ENCODE peak calls at places on chromosomes 1 and 21, in four cellular contexts. K is K562, R is HCT116, W is HepG2. A is an unnamed sample.

GRCh38 chr1:92820551-92820950 is 11.3 kb upstream of the RPL5 start:
- DNase-seq in K (no peak), R (no peak), W (no peak), A (no peak)

GRCh38 chr1:222095606-222096475 is 354.0 kb upstream of the DUSP10 start:
- DNase-seq in K (peak; percentile 64), R (peak; percentile 31), W (peak; percentile 7), A (peak; percentile 32)

GRCh38 chr21:17128132-17128531 is 384.7 kb upstream of the CXADR start:
- DNase-seq in K (no peak), R (no peak), W (no peak), A (no peak)

GRCh38 chr1:155324717-155325595 is 4.3 kb downstream of the RUSC1 start:
- DNase-seq in K (peak; percentile 72), R (peak; percentile 44), W (peak; percentile 45), A (no peak)

GRCh38 chr1:65174585-65174984 is 26.6 kb downstream of the AK4 start:
- DNase-seq in K (no peak), R (peak; percentile 70), W (no peak), A (no peak)

GRCh38 chr1:12052997-12053686 is 10.0 kb upstream of the TNFRSF8 start:
- DNase-seq in K (no peak), R (no peak), W (no peak), A (no peak)

GRCh38 chr1:17856496-17857108 is 101.5 kb downstream of the ACTL8 start:
- DNase-seq in K (no peak), R (no peak), W (no peak), A (no peak)

GRCh38 chr1:174074757-174075156 is 52.6 kb upstream of the RC3H1 start:
- DNase-seq in K (no peak), R (no peak), W (no peak), A (no peak)

GRCh38 chr1:157878059-157878458 is 36.5 kb upstream of the CD5L start:
- DNase-seq in K (peak; percentile 11), R (peak; percentile 46), W (peak; percentile 45), A (peak; percentile 18)

GRCh38 chr1:197222025-197222685 is 45.9 kb upstream of the CRB1 start:
- DNase-seq in K (no peak), R (no peak), W (no peak), A (no peak)

GRCh38 chr1:92994105-92994712 is 32.9 kb upstream of the DIPK1A start:
- DNase-seq in K (peak; percentile 70), R (peak; percentile 75), W (peak; percentile 82), A (peak; percentile 24)

GRCh38 chr21:42022906-42023305 is 12.7 kb upstream of the ZBTB21 start:
- DNase-seq in K (no peak), R (no peak), W (no peak), A (no peak)

GRCh38 chr1:158002022-158002629 is 8.7 kb downstream of the KIRREL1 start:
- DNase-seq in K (no peak), R (no peak), W (no peak), A (no peak)

GRCh38 chr1:31663622-31664452 is 19.2 kb upstream of the PEF1 start:
- DNase-seq in K (peak; percentile 86), R (peak; percentile 13), W (peak; percentile 28), A (peak; percentile 45)

GRCh38 chr1:12153181-12153785 is 13.5 kb upstream of the TNFRSF1B start:
- DNase-seq in K (no peak), R (no peak), W (no peak), A (no peak)

GRCh38 chr1:22043175-22043769 is 9.2 kb upstream of the CDC42 start:
- DNase-seq in K (no peak), R (no peak), W (no peak), A (no peak)

GRCh38 chr1:55329826-55330432 is 114.8 kb upstream of the USP24 start:
- DNase-seq in K (no peak), R (no peak), W (no peak), A (no peak)

GRCh38 chr1:36486436-36487335 is 4.0 kb upstream of the CSF3R start:
- DNase-seq in K (no peak), R (no peak), W (peak; percentile 98), A (no peak)

GRCh38 chr1:29033829-29034466 is 89.8 kb downstream of the TMEM200B start:
- DNase-seq in K (peak; percentile 52), R (peak; percentile 24), W (peak; percentile 50), A (peak; percentile 30)

GRCh38 chr1:14849038-14849437 is 250.6 kb downstream of the KAZN start:
- DNase-seq in K (no peak), R (no peak), W (no peak), A (no peak)

GRCh38 chr1:119372493-119373086 is 4.0 kb downstream of the HAO2 start:
- DNase-seq in K (peak; percentile 47), R (peak; percentile 49), W (peak; percentile 70), A (no peak)
- TF ChIP-seq CTCF in K (peak; percentile 39), R (peak; percentile 10), W (peak; percentile 72), A (peak; percentile 34)

GRCh38 chr21:44497641-44498243 is 42.3 kb downstream of the KRTAP10-1 start:
- DNase-seq in K (no peak), R (no peak), W (no peak), A (no peak)
- TF ChIP-seq SIN3A in K (no peak), R (no peak), W (no peak), A (no peak)

DNA sequence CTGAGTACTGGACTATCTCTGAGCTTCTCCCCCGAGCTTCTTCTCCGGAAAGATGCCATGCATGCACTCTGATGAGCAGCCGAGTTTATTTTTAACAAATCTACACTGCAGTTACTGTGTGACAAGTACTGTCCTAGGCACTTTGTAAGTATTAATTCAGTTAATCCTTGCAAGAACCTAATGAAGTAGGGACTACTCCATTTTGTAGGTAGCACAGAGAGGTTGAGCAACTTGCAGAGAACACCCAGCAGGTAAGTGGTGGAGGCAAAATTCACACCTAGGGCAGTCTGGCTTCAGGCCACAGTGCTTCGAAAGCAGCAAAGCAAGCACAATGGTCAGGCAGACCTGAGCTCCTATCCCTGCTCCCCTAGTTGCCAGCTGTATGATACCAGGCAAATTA is 3.8 kb upstream of the TAL1 start:
- DNase-seq in K (no peak), R (no peak), W (no peak), A (no peak)
- TF ChIP-seq POLR2AphosphoS5 in K (no peak), R (no peak), W (no peak), A (no peak)

GRCh38 chr21:23694396-23694795 is 1912.9 kb downstream of the MRPL39 start:
- DNase-seq in K (no peak), R (no peak), W (no peak), A (no peak)
- TF ChIP-seq CTCF in K (no peak), R (no peak), W (no peak), A (no peak)

DNA sequence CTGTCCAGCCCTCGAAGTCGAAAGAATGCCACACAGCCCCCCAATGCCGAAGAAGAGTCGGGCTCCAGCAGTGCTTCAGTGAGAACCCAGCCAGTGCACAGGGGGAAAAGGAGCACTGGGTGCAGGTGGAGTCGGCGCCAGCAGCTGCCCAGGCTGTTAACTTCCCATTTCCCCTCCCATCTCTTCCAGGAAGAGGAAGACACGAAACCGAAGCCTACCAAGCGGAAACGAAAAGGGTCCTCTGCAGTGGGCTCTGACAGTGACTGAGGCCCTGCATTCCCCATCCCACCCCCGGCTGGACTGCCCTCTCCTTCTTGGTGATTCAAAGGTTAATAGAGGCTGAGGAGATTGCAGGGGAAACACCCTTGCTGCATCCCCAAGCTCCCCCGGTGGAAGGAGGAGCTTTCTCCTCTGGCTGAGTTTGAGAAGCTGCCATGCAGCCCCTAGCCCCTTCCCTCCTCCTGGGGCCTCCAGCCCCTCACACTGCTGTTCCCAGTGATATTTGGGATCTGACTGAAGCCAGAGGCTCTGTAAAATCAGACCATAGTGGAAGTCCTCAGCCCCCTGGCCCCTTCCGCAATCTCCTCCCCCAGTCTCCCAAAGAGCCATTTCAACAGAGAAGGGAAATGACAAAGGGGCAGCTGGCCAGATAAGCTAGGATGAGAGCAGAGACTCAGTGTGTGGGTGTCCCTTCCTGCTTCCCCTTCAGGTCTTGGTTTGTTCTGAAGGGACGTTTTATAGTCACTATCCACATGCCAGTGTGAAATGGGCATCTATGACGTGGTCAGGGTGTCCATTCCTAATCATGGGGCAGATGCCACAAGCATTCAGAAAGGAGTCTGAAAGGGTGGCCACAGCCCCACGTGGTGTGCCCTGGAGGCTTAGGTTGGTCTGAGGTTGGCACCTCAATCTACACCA is 1.9 kb upstream of the SLC27A3 start:
- DNase-seq in K (no peak), R (no peak), W (no peak), A (no peak)
- TF ChIP-seq SIN3A in K (no peak), R (no peak), W (no peak), A (no peak)

DNA sequence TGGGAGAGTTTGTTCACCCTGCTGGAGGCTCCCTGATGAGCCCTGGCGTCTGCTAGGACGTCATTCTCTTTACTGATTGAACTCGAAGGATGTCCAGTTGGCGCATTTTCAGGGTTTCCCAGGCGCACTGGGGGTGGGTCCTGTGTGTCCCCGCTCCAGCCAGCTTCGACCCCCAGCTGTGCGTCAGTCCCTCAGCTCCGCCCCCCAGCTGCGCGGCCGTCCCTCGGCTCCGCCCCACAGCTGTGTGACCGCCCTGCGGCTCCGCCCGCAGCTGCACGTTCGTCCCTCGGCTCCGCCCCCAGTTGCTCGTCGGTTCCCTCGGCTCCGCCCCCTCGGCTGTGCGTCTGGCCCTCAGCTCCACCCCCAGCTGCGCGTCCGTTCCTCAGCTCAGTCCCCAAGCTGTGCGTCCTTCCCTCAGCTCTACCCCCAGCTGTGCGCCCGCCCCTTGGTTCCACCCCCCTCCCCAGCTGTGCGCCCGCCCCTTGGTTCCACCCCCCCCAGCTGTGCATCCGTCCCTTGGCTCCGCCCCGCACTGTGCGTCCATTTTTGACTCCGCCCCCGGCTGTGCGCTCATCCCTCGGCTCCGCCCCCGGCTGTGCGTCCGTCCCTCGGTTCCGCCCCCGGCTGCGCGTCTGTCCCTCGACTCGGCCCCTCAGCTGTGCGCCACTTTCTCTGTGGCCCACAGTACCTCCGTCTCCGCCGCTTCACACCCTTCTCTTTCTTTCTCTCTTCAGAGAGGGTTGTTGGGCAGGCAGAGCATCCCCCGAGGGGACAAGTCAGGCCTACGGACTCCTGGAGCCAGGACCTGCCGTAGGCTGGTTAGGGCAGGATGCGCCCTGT is 61.3 kb downstream of the FAAP20 start:
- DNase-seq in K (peak; percentile 98), R (peak; percentile 93), W (no peak), A (peak; percentile 89)
- TF ChIP-seq POLR2AphosphoS5 in K (no peak), R (no peak), W (no peak), A (no peak)

GRCh38 chr1:82059931-82060330 is 259.2 kb downstream of the ADGRL2 start:
- DNase-seq in K (no peak), R (no peak), W (no peak), A (no peak)
- TF ChIP-seq CTCF in K (no peak), R (no peak), W (no peak), A (no peak)

GRCh38 chr1:183989078-183989577 is 48.4 kb downstream of the COLGALT2 start:
- DNase-seq in K (peak; percentile 80), R (no peak), W (no peak), A (no peak)
- TF ChIP-seq SIN3A in K (no peak), R (no peak), W (no peak), A (no peak)

GRCh38 chr1:9539829-9540550 is 725 bp downstream of the SLC25A33 start:
- DNase-seq in K (peak; percentile 79), R (no peak), W (no peak), A (no peak)
- TF ChIP-seq POLR2AphosphoS5 in K (peak; percentile 34), R (no peak), W (no peak), A (no peak)

GRCh38 chr1:231206856-231207255 is 34.2 kb upstream of the GNPAT start:
- DNase-seq in K (peak; percentile 43), R (no peak), W (no peak), A (no peak)
- TF ChIP-seq CTCF in K (peak; percentile 76), R (no peak), W (peak; percentile 34), A (no peak)

A was measured in Panc1.